ENCODE peak calls at places on chromosomes 4 and X, in ten cellular contexts. L is hepatic stellate cell; U is stomach; G is NCI-H2171 treated with DMSO at 0.1 percent for 48 hours; I is stimulated activated CD4-positive, alpha-beta T cell treated with anti-CD3 and anti-CD28 coated beads, Interleukin-2, amount 100 ng/mL, for 48 hours; B is NCI-H1694; X is caudate nucleus; T is left ventricle myocardium inferior; J is cardiac muscle cell; O is uterus. A is an unnamed sample.
A peak's percentile ranks its signal among the peaks of the same experiment; 100 is the strongest.

GRCh38 chrX:131677655-131678628 is 134.1 kb downstream of the OR13H1 start:
- DNase-seq in O (no peak), L (peak; percentile 48), J (peak; percentile 23), U (peak; percentile 47), X (peak; percentile 11), G (peak; percentile 34), T (no peak), I (peak; percentile 24), B (no peak), A (no peak)

GRCh38 chrX:129058405-129058804 is 464.9 kb downstream of the SMARCA1 start:
- DNase-seq in X (no peak), I (no peak), L (no peak), U (no peak), T (no peak), O (no peak), G (no peak), J (no peak), B (no peak), A (no peak)

GRCh38 chr4:85127653-85128052 is 161.2 kb upstream of the WDFY3 start:
- DNase-seq in X (peak; percentile 10), J (peak; percentile 55), U (no peak), G (peak; percentile 66), L (peak; percentile 24), B (no peak), T (no peak), O (no peak), I (no peak), A (no peak)

GRCh38 chrX:104195489-104196084 is 29.3 kb downstream of the FAM199X start:
- DNase-seq in U (no peak), T (no peak), J (peak; percentile 36), X (no peak), G (peak; percentile 22), O (no peak), L (peak; percentile 5), I (no peak), B (peak; percentile 45), A (no peak)

GRCh38 chr4:6308890-6309643 is 39.4 kb downstream of the WFS1 start:
- DNase-seq in O (no peak), G (peak; percentile 73), J (peak; percentile 16), L (no peak), T (no peak), U (peak; percentile 34), X (no peak), B (no peak), I (no peak), A (no peak)

GRCh38 chrX:15721911-15722310 is 16.2 kb upstream of the CA5B start:
- DNase-seq in B (no peak), I (no peak), U (no peak), J (no peak), O (no peak), G (no peak), L (no peak), T (no peak), X (no peak), A (no peak)

GRCh38 chr4:37434469-37434868 is 189.9 kb downstream of the NWD2 start:
- DNase-seq in G (peak; percentile 3), T (no peak), U (no peak), O (no peak), B (peak; percentile 5), J (peak; percentile 44), I (no peak), X (no peak), L (no peak), A (no peak)

GRCh38 chr4:159552979-159553768 is 450.3 kb downstream of the RAPGEF2 start:
- DNase-seq in L (no peak), T (no peak), I (no peak), B (no peak), U (no peak), J (no peak), O (no peak), X (no peak), G (no peak), A (no peak)

GRCh38 chr4:84451546-84451945 is 47.5 kb downstream of the NKX6-1 start:
- DNase-seq in B (no peak), L (no peak), I (no peak), J (peak; percentile 6), G (no peak), X (no peak), O (no peak), U (no peak), T (no peak), A (no peak)

GRCh38 chrX:57817302-57817701 is 93.0 kb downstream of the ZXDA start:
- DNase-seq in B (peak; percentile 2), T (no peak), O (no peak), L (no peak), G (no peak), X (no peak), U (no peak), I (no peak), J (peak; percentile 2), A (no peak)

GRCh38 chrX:57528670-57529255 is 63.0 kb upstream of the ZXDB start:
- DNase-seq in B (no peak), G (no peak), I (peak; percentile 0), U (no peak), O (no peak), L (no peak), X (no peak), T (no peak), J (no peak), A (no peak)

GRCh38 chr4:165715211-165715610 is 157.8 kb upstream of the TLL1 start:
- DNase-seq in U (no peak), L (no peak), J (no peak), I (no peak), X (no peak), T (no peak), B (no peak), G (no peak), O (no peak), A (no peak)

GRCh38 chrX:50627696-50628095 is 157.1 kb upstream of the DGKK start:
- DNase-seq in O (no peak), B (no peak), I (no peak), L (no peak), T (no peak), X (no peak), J (no peak), G (no peak), U (no peak), A (no peak)

A was measured in anterior cingulate cortex.